ENCODE peak calls at places on chromosomes 3 and 15, in six cellular contexts. Q is cardiac muscle cell, P is colonic mucosa, V is HFF-Myc, J is testis, T is AG10803. O is an unnamed sample.

GRCh38 chr3:158152186-158152585 is 42.3 kb downstream of the RSRC1 start:
- DNase-seq in Q (no peak), P (no peak), V (no peak), J (no peak), T (peak), O (no peak)

GRCh38 chr3:195061756-195062655 is 209.0 kb downstream of the XXYLT1 start:
- DNase-seq in Q (no peak), P (no peak), V (no peak), J (no peak), T (no peak), O (no peak)

GRCh38 chr3:128879991-128880390 is 571 bp downstream of the ACAD9 start:
- DNase-seq in Q (no peak), P (no peak), V (no peak), J (no peak), T (no peak), O (no peak)

GRCh38 chr15:72770673-72771328 is 12.8 kb downstream of the ADPGK start:
- DNase-seq in Q (no peak), P (no peak), V (no peak), J (no peak), T (no peak), O (no peak)

GRCh38 chr15:56877591-56877990 is 40.9 kb upstream of the TCF12 start:
- DNase-seq in Q (no peak), P (no peak), V (no peak), J (no peak), T (peak), O (no peak)

GRCh38 chr15:37199546-37199945 is 99.2 kb upstream of the MEIS2 start:
- DNase-seq in Q (no peak), P (no peak), V (no peak), J (no peak), T (no peak), O (no peak)

GRCh38 chr3:151203053-151203420 is at the start of gene GPR171:
- DNase-seq in Q (no peak), P (no peak), V (no peak), J (no peak), T (no peak), O (no peak)

GRCh38 chr3:50122661-50123391 is 32.3 kb upstream of the SEMA3F start:
- DNase-seq in Q (no peak), P (no peak), V (no peak), J (no peak), T (no peak), O (no peak)

GRCh38 chr3:10015476-10015904 is 10.7 kb upstream of the FANCD2 start:
- DNase-seq in Q (peak), P (peak), V (peak), J (peak), T (peak), O (no peak)

GRCh38 chr15:87312221-87312620 is 944.3 kb downstream of the NTRK3 start:
- DNase-seq in Q (no peak), P (no peak), V (no peak), J (no peak), T (no peak), O (no peak)

GRCh38 chr3:49745986-49746385 is 22.2 kb upstream of the GMPPB start:
- DNase-seq in Q (no peak), P (no peak), V (no peak), J (no peak), T (no peak), O (no peak)

GRCh38 chr15:74397239-74398068 is 30.0 kb upstream of the CYP11A1 start:
- DNase-seq in Q (no peak), P (no peak), V (no peak), J (no peak), T (no peak), O (no peak)

GRCh38 chr3:57998366-57999283 is 9.6 kb upstream of the FLNB start:
- DNase-seq in Q (peak), P (peak), V (no peak), J (peak), T (no peak), O (no peak)

GRCh38 chr3:51975857-51976549 is 1.1 kb downstream of the ABHD14A start:
- DNase-seq in Q (peak), P (peak), V (no peak), J (peak), T (peak), O (peak)

GRCh38 chr3:98731720-98732238 is 31.4 kb upstream of the ST3GAL6 start:
- DNase-seq in Q (no peak), P (no peak), V (no peak), J (no peak), T (no peak), O (no peak)

GRCh38 chr3:4416427-4416826 is 50.6 kb downstream of the SUMF1 start:
- DNase-seq in Q (no peak), P (no peak), V (no peak), J (no peak), T (no peak), O (no peak)

GRCh38 chr3:17473761-17474160 is 268.7 kb downstream of the TBC1D5 start:
- DNase-seq in Q (no peak), P (no peak), V (no peak), J (no peak), T (peak), O (no peak)

GRCh38 chr3:160616721-160617120 is 51.4 kb upstream of the KPNA4 start:
- DNase-seq in Q (peak), P (no peak), V (no peak), J (no peak), T (peak), O (no peak)

GRCh38 chr3:79255696-79256095 is 512.1 kb downstream of the ROBO1 start:
- DNase-seq in Q (no peak), P (no peak), V (no peak), J (no peak), T (peak), O (no peak)

GRCh38 chr3:76043746-76044145 is 258.4 kb upstream of the ZNF717 start:
- DNase-seq in Q (no peak), P (no peak), V (no peak), J (no peak), T (no peak), O (no peak)

GRCh38 chr3:168094580-168094876 is 1.2 kb downstream of the GOLIM4 start:
- DNase-seq in Q (peak), P (no peak), V (no peak), J (no peak), T (peak), O (no peak)

GRCh38 chr3:156358232-156358631 is 196.7 kb downstream of the SSR3 start:
- DNase-seq in Q (no peak), P (no peak), V (no peak), J (no peak), T (no peak), O (no peak)

GRCh38 chr3:15676259-15676658 is 74.7 kb downstream of the BTD start:
- DNase-seq in Q (no peak), P (no peak), V (no peak), J (no peak), T (no peak), O (no peak)

GRCh38 chr3:53159415-53160135 is 1.4 kb upstream of the PRKCD start:
- DNase-seq in Q (no peak), P (peak), V (no peak), J (no peak), T (no peak), O (no peak)

GRCh38 chr15:71296032-71296686 is 180.9 kb downstream of the THSD4 start:
- DNase-seq in Q (no peak), P (peak), V (peak), J (no peak), T (peak), O (no peak)

GRCh38 chr3:172522871-172523818 is at the start of gene TNFSF10:
- DNase-seq in Q (peak), P (peak), V (no peak), J (peak), T (peak), O (peak)

GRCh38 chr3:117439812-117440211 is 730.2 kb downstream of the TUSC7 start:
- DNase-seq in Q (peak), P (no peak), V (no peak), J (no peak), T (peak), O (no peak)

GRCh38 chr15:48678851-48679250 is 33.3 kb upstream of the FBN1 start:
- DNase-seq in Q (no peak), P (no peak), V (no peak), J (no peak), T (no peak), O (no peak)

GRCh38 chr15:82832601-82833209 is 23.3 kb downstream of the WHAMM start:
- DNase-seq in Q (no peak), P (no peak), V (peak), J (no peak), T (peak), O (no peak)
- TF ChIP-seq CTCF in Q (no peak), P (no peak), V (no peak), J (no peak), T (no peak), O (peak)

DNA sequence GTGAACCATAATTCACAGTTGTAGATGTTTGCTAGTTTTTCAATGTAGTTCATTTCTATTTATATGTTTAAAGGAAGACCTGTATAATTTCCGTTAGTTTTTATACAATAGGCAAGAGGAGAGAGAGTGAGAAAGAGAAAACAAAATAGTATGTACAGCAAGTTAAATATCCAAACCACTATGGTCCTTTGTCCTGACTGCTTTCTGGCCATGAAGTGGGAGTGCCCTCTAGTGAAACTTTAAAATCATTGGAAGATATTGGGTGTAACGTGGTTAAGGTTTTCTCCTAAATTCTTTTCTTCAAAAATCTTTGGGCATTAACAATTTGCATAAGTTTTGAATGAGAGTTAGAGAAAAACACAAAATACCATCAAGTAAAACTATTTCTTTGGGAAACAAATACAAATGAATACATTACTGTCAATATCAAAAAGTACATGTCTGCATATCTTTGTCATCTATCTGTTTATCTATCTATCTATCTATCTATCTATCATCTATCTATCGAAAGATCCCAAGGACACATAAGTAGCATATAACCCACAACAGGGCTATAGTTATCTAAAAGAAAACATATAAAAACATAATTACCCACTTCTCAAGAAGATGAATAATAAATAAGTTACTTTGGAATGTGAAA is 534.6 kb upstream of the ATP11B start:
- DNase-seq in Q (peak), P (no peak), V (no peak), J (peak), T (peak), O (no peak)
- TF ChIP-seq CTCF in Q (peak), P (peak), V (no peak), J (peak), T (peak), O (peak)

GRCh38 chr3:120795017-120795648 is 52.6 kb downstream of the GTF2E1 start:
- DNase-seq in Q (peak), P (peak), V (peak), J (peak), T (peak), O (peak)
- TF ChIP-seq CTCF in Q (peak), P (peak), V (peak), J (peak), T (peak), O (peak)

GRCh38 chr3:138567403-138567802 is 26.7 kb downstream of the CEP70 start:
- DNase-seq in Q (no peak), P (no peak), V (no peak), J (no peak), T (no peak), O (no peak)
- TF ChIP-seq CTCF in Q (no peak), P (no peak), V (no peak), J (no peak), T (no peak), O (no peak)

GRCh38 chr3:55721716-55722484 is 234.8 kb upstream of the WNT5A start:
- DNase-seq in Q (peak), P (peak), V (no peak), J (peak), T (peak), O (peak)
- TF ChIP-seq CTCF in Q (peak), P (peak), V (peak), J (peak), T (peak), O (peak)

GRCh38 chr3:116337229-116337628 is 108.1 kb downstream of the LSAMP start:
- DNase-seq in Q (no peak), P (no peak), V (no peak), J (no peak), T (no peak), O (no peak)
- TF ChIP-seq CTCF in Q (peak), P (no peak), V (peak), J (no peak), T (peak), O (peak)

DNA sequence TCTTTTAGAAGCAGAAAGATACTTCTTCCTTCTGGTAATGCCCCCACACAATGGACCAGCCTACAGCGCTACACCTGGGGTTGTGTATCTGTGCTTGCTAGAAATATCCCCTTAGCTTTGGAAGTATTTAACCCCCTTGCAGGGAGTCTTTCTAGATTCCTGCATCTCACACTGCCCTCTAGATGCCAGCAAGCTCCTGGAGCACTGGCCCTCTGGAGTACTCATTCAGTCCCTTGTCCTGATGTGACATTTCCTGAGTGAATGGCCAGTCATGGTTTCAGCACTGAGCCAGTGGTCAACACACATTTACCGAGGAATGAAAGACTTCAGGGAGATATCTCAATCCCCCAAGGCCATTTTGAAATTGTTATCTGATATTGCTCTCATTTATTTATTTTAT is 30.5 kb upstream of the RBP2 start:
- DNase-seq in Q (no peak), P (no peak), V (no peak), J (no peak), T (no peak), O (no peak)
- TF ChIP-seq CTCF in Q (no peak), P (no peak), V (no peak), J (no peak), T (no peak), O (no peak)

GRCh38 chr15:51401872-51402517 is 60.5 kb downstream of the GLDN start:
- DNase-seq in Q (peak), P (peak), V (no peak), J (peak), T (peak), O (peak)
- TF ChIP-seq CTCF in Q (peak), P (no peak), V (peak), J (peak), T (peak), O (peak)

GRCh38 chr3:28267984-28268849 is 26.8 kb downstream of the CMC1 start:
- DNase-seq in Q (no peak), P (peak), V (no peak), J (no peak), T (no peak), O (no peak)
- TF ChIP-seq CTCF in Q (no peak), P (peak), V (no peak), J (no peak), T (no peak), O (no peak)

GRCh38 chr3:136861890-136862610 is at the start of gene NCK1:
- DNase-seq in Q (peak), P (peak), V (peak), J (peak), T (peak), O (peak)
- TF ChIP-seq CTCF in Q (peak), P (no peak), V (no peak), J (no peak), T (peak), O (peak)